ENCODE peak calls at places on chromosomes 6 and 20, in four cellular contexts. N, H, J and L are unnamed samples. For H3K36me3 and H3K27me3, the result is how much of the 10 kb centered on the place peaks cover.

GRCh38 chr6:163341224-163341623 is 73.3 kb upstream of the QKI start:
- DNase-seq in N (no peak), J (no peak), H (no peak), L (no peak)

GRCh38 chr6:151436814-151437213 is 15.1 kb downstream of the RMND1 start:
- DNase-seq in N (no peak), H (peak), J (no peak), L (no peak)

GRCh38 chr6:73941892-73942291 is 245.9 kb downstream of the CD109 start:
- DNase-seq in N (no peak), J (no peak), H (peak), L (no peak)

GRCh38 chr6:44667668-44668390 is 280.3 kb downstream of the CDC5L start:
- DNase-seq in H (no peak), J (no peak), N (peak), L (peak)

GRCh38 chr6:153208706-153209105 is 77.6 kb upstream of the RGS17 start:
- DNase-seq in J (no peak), H (no peak), N (no peak), L (no peak)

GRCh38 chr6:14272111-14273085 is 154.8 kb downstream of the CD83 start:
- DNase-seq in H (peak), N (no peak), J (no peak), L (peak)

GRCh38 chr6:53725791-53726575 is 60.4 kb upstream of the KLHL31 start:
- DNase-seq in N (peak), J (peak), H (peak), L (peak)

GRCh38 chr6:75526502-75527127 is 33.0 kb upstream of the FILIP1 start:
- DNase-seq in N (peak), H (peak), J (peak), L (peak)

GRCh38 chr6:158026901-158027589 is 45.4 kb downstream of the SYNJ2 start:
- DNase-seq in N (no peak), H (no peak), J (no peak), L (no peak)

GRCh38 chr6:17169291-17169690 is 67.4 kb downstream of the STMND1 start:
- DNase-seq in J (no peak), N (no peak), H (peak), L (no peak)

GRCh38 chr6:1231941-1232340 is 80.0 kb upstream of the FOXQ1 start:
- DNase-seq in J (no peak), N (no peak), H (no peak), L (no peak)

GRCh38 chr20:45061244-45061643 is 39.7 kb downstream of the KCNS1 start:
- DNase-seq in N (no peak), J (no peak), H (peak), L (peak)

GRCh38 chr20:37729452-37729851 is 35.6 kb downstream of the CTNNBL1 start:
- DNase-seq in J (no peak), N (peak), H (no peak), L (no peak)

GRCh38 chr20:47055699-47056369 is 161.2 kb downstream of the EYA2 start:
- DNase-seq in N (no peak), H (peak), J (no peak), L (no peak)

GRCh38 chr20:45011108-45011526 is 44.8 kb downstream of the STK4 start:
- DNase-seq in J (peak), H (peak), N (peak), L (peak)

GRCh38 chr20:48599106-48599747 is 228.6 kb downstream of the PREX1 start:
- DNase-seq in J (no peak), H (no peak), N (no peak), L (no peak)

GRCh38 chr20:58081842-58082241 is 146.6 kb downstream of the ANKRD60 start:
- DNase-seq in J (no peak), H (peak), N (no peak), L (no peak)

GRCh38 chr6:168514216-168514615 is 73.2 kb downstream of the SMOC2 start:
- DNase-seq in J (no peak), H (no peak), N (no peak), L (no peak)

GRCh38 chr6:52598123-52598823 is 21.4 kb upstream of the TRAM2 start:
- DNase-seq in N (peak), J (peak), H (peak), L (peak)

GRCh38 chr20:11890331-11891080 is 27.2 kb upstream of the BTBD3 start:
- DNase-seq in N (peak), H (peak), J (peak), L (peak)

GRCh38 chr20:58402305-58402704 is 13.3 kb downstream of the VAPB start:
- DNase-seq in H (no peak), J (no peak), N (no peak), L (no peak)

GRCh38 chr6:95574811-95575210 is 2.5 kb upstream of the MANEA start:
- DNase-seq in J (no peak), N (no peak), H (peak), L (no peak)

GRCh38 chr20:49693435-49694171 is 20.1 kb downstream of the B4GALT5 start:
- DNase-seq in H (no peak), N (no peak), J (no peak), L (peak)
- H3K36me3 ChIP-seq in H (under half), N (under half), J (under half), L (under half)

GRCh38 chr6:35174043-35174434 is 32.9 kb upstream of the TCP11 start:
- DNase-seq in J (no peak), N (no peak), H (no peak), L (no peak)
- H3K27me3 ChIP-seq in J (under half), N (under half), H (under half), L (under half)

DNA sequence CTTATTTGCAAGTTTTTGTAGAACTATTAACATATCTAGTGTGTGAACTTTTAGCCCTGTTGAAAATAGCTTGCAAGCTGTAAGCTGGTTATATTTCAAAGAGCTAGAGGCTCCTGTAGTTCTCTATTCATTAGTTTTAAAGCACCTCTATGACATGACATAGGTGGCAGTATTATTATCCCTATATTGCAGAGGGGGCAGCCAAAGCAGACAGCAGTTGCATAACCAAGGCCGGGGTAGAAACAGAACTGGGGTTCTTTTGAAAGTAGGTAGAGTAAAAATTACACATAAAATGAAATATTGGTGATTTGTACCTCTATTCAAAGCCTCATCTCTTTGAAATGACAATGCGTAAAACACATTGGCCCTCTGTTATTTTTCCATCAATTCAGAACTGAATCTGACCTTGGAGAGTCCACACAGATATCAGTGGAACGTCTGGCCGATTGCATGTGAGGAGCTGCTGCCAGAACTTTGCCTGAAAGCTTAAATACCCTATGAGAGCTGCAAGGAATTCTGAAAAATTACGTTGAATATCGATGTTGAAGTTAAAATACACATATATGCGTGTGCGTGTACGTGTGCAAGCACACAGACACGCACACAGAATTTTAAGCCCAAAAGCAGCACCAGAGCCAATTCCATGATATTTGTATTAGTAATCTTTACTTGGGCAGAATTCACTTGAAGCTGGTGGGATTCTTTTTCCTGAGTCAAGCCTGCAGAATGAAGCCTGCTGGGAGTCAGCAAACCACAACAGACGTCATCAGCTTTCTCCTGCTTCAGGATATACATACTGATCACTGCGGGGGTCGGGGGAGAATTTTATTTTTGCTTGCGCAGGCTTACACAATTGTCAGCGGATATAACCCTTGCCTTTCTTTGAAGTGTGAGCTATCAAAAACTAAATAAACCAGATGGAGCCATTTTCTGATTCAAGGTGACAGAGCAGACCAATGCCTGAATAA is 163.2 kb downstream of the PDE7B start:
- DNase-seq in N (no peak), H (peak), J (no peak), L (peak)
- H2AFZ ChIP-seq in N (no peak), H (peak), J (peak), L (no peak)

GRCh38 chr6:32117461-32117860 is 8.3 kb upstream of the TNXB start:
- DNase-seq in J (no peak), H (no peak), N (no peak), L (no peak)

GRCh38 chr6:32116674-32117073 is 7.5 kb upstream of the TNXB start:
- DNase-seq in J (no peak), N (peak), H (peak), L (no peak)

GRCh38 chr6:32113386-32114352 is 4.5 kb upstream of the TNXB start:
- DNase-seq in J (peak), H (peak), N (peak), L (peak)

GRCh38 chr6:32114853-32115252 is 5.7 kb upstream of the TNXB start:
- DNase-seq in N (no peak), H (peak), J (no peak), L (no peak)

DNA sequence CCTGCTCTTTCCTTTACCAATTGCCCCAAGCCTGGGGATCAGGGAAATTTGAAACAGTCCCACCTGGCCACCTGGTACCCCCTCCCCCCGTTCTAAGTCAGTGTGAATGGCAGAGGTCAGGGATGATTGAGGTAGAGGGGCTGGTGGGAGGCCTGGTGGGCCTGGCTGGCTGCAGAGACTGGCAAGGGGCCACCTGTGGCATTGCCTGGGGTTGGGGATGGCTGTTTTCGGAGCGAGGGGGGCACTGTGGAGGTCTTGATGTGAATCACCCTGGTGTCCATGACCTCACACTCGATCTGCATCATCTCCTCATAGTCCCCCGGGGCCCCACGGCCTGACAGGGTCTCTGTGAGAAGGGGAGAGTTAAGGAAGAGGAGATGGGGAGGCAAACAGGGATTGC is 6.5 kb upstream of the TNXB start:
- DNase-seq in N (no peak), J (no peak), H (no peak), L (no peak)
- H3K36me3 ChIP-seq in N (under half), J (under half), H (under half), L (under half)

DNA sequence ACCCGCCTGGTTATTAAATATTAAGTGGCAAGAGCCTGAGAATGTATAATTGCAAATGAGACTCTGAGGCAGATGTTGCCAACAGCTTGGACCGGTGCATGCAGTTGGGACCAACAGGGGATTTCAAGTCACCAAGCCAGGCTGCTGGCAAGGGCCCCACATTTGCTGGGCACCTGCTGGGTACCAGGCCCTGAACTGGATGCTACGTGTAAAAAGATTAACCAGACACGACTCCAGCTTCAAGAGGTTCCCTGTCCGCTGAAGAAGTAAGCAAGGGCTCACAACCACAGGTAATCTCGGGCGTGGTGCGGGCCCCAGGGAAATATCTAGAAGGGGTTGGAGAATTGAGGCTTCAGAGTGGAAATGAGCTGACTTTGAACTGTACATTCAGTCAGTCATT is 13.2 kb upstream of the SIRPA start:
- DNase-seq in N (no peak), H (no peak), J (no peak), L (no peak)
- H3K27me3 ChIP-seq in N (under half), H (under half), J (under half), L (under half)